ENCODE peak calls at places on chromosomes 2 and 18, in four cellular contexts. C, Q, O and R are unnamed samples.
A peak's percentile ranks its signal among the peaks of the same experiment; 100 is the strongest.

GRCh38 chr18:22448238-22448637 is 30.5 kb upstream of the CTAGE1 start:
- DNase-seq in C (no peak), Q (no peak), O (no peak), R (no peak)

GRCh38 chr18:67131498-67131897 is 385.0 kb downstream of the DSEL start:
- DNase-seq in O (no peak), Q (no peak), C (no peak), R (peak; percentile 23)

GRCh38 chr2:73279852-73280251 is 4.4 kb downstream of the FBXO41 start:
- DNase-seq in Q (no peak), C (no peak), O (no peak), R (no peak)

GRCh38 chr2:228927028-228928010 is 343.8 kb downstream of the PID1 start:
- DNase-seq in Q (peak; percentile 54), O (no peak), C (peak; percentile 17), R (no peak)

GRCh38 chr18:22667616-22668422 is 250.1 kb upstream of the CTAGE1 start:
- DNase-seq in Q (peak; percentile 67), C (peak; percentile 97), O (no peak), R (no peak)

GRCh38 chr2:207051345-207051959 is 112.1 kb downstream of the CPO start:
- DNase-seq in C (no peak), O (no peak), Q (no peak), R (no peak)

GRCh38 chr2:239360421-239361310 is 40.2 kb downstream of the HDAC4 start:
- DNase-seq in Q (no peak), O (no peak), C (no peak), R (peak; percentile 78)

GRCh38 chr2:223905996-223906395 is 39.1 kb downstream of the WDFY1 start:
- DNase-seq in O (no peak), Q (no peak), C (no peak), R (no peak)

GRCh38 chr18:8773980-8774379 is 68.6 kb downstream of the MTCL1 start:
- DNase-seq in Q (peak; percentile 53), O (no peak), C (no peak), R (no peak)

GRCh38 chr2:203451011-203451410 is 84.1 kb downstream of the RAPH1 start:
- DNase-seq in C (peak; percentile 59), Q (peak; percentile 84), O (no peak), R (no peak)

GRCh38 chr2:188693111-188693510 is 281.1 kb upstream of the COL3A1 start:
- DNase-seq in O (peak; percentile 35), Q (no peak), C (no peak), R (no peak)

GRCh38 chr2:10911291-10912075 is at the start of gene KCNF1:
- DNase-seq in O (no peak), C (peak; percentile 55), Q (peak; percentile 47), R (peak; percentile 61)

GRCh38 chr2:27094353-27094984 is 7.9 kb downstream of the KHK start:
- DNase-seq in O (no peak), C (no peak), Q (no peak), R (no peak)

GRCh38 chr18:12543697-12544096 is 114.2 kb downstream of the SPIRE1 start:
- DNase-seq in Q (no peak), C (peak; percentile 41), O (no peak), R (no peak)

GRCh38 chr18:60984496-60984895 is 348.7 kb upstream of the CDH20 start:
- DNase-seq in Q (peak; percentile 66), C (peak; percentile 93), O (no peak), R (no peak)

GRCh38 chr2:239310401-239311061 is 90.3 kb downstream of the HDAC4 start:
- DNase-seq in Q (no peak), C (no peak), O (no peak), R (no peak)

GRCh38 chr2:191217580-191217979 is 27.6 kb upstream of the MYO1B start:
- DNase-seq in Q (peak; percentile 63), O (no peak), C (peak; percentile 62), R (no peak)

GRCh38 chr2:123791716-123792115 is 233.4 kb upstream of the CNTNAP5 start:
- DNase-seq in Q (no peak), O (no peak), C (no peak), R (peak; percentile 64)

GRCh38 chr2:133766164-133766832 is 198.0 kb upstream of the NCKAP5 start:
- DNase-seq in C (no peak), Q (no peak), O (no peak), R (no peak)

GRCh38 chr2:11790228-11790627 is 43.8 kb downstream of the LPIN1 start:
- DNase-seq in C (no peak), Q (no peak), O (no peak), R (no peak)

GRCh38 chr2:59277656-59278055 is 1036.5 kb upstream of the FANCL start:
- DNase-seq in O (no peak), Q (no peak), C (no peak), R (no peak)

GRCh38 chr2:138829326-138829725 is 49.1 kb upstream of the NXPH2 start:
- DNase-seq in Q (no peak), O (peak; percentile 42), C (peak; percentile 20), R (peak; percentile 66)

GRCh38 chr18:74303936-74304335 is 11.7 kb upstream of the C18orf63 start:
- DNase-seq in Q (peak; percentile 61), O (no peak), C (peak; percentile 43), R (no peak)

GRCh38 chr2:176545627-176546026 is 276.4 kb downstream of the MTX2 start:
- DNase-seq in O (no peak), C (no peak), Q (peak; percentile 85), R (no peak)

GRCh38 chr2:168889635-168890005 is 610 bp downstream of the SPC25 start:
- DNase-seq in C (no peak), Q (no peak), O (no peak), R (no peak)

GRCh38 chr2:55175254-55176093 is 56.6 kb downstream of the CLHC1 start:
- DNase-seq in O (no peak), Q (peak; percentile 80), C (peak; percentile 73), R (no peak)

GRCh38 chr2:38830546-38831159 is 45.1 kb downstream of the DHX57 start:
- DNase-seq in O (no peak), C (no peak), Q (peak; percentile 1), R (no peak)

GRCh38 chr2:5692561-5693287 is 540 bp downstream of the SOX11 start:
- DNase-seq in Q (peak; percentile 13), C (peak; percentile 72), O (no peak), R (no peak)

GRCh38 chr18:29123706-29124530 is 947.0 kb upstream of the CDH2 start:
- DNase-seq in Q (no peak), O (no peak), C (peak; percentile 20), R (no peak)

GRCh38 chr2:19178175-19178574 is 180.2 kb downstream of the OSR1 start:
- DNase-seq in O (no peak), C (no peak), Q (peak; percentile 17), R (no peak)

GRCh38 chr2:46179037-46179621 is 118.1 kb upstream of the EPAS1 start:
- DNase-seq in O (no peak), C (peak; percentile 93), Q (peak; percentile 97), R (peak; percentile 32)

GRCh38 chr2:2800697-2801096 is 469.6 kb upstream of the MYT1L start:
- DNase-seq in O (no peak), C (no peak), Q (no peak), R (no peak)

GRCh38 chr2:151189125-151189524 is 72.5 kb downstream of the RBM43 start:
- DNase-seq in C (no peak), Q (no peak), O (no peak), R (no peak)

GRCh38 chr2:127576433-127577207 is 41.1 kb downstream of the MYO7B start:
- DNase-seq in C (peak; percentile 35), O (no peak), Q (peak; percentile 91), R (peak; percentile 73)

GRCh38 chr18:70578480-70578879 is 289.6 kb downstream of the SOCS6 start:
- DNase-seq in C (no peak), Q (no peak), O (no peak), R (no peak)

GRCh38 chr2:200324362-200324761 is 17.9 kb downstream of the SPATS2L start:
- DNase-seq in O (no peak), C (no peak), Q (no peak), R (no peak)

GRCh38 chr2:63435080-63435479 is 153.2 kb downstream of the WDPCP start:
- DNase-seq in O (no peak), Q (no peak), C (no peak), R (no peak)

DNA sequence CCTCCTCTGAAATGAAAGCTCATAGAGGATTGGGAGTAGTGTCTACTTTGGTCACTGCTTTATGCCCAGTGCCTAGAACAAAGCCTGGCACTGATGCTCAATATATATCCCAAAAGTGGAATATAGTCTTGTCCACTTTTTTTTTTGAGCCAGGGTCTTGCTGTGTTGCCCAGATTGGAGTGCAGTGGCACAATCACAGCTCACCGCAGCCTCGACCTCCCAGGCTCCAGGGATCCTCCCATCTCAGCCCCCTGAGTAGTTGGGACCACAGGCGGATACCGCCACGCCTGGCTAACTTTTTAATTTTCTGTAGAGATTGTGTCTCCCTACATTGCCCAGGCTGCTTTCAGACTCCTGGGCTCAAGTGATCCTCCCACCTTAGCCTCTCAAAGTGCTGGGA is 3.8 kb downstream of the FKBP7 start:
- DNase-seq in Q (no peak), C (no peak), O (no peak), R (no peak)
- H3K4me3 ChIP-seq in Q (no peak overlapping the region), C (no peak overlapping the region), O (no peak overlapping the region), R (no peak overlapping the region)

GRCh38 chr2:35846-36245 is 10.5 kb downstream of the FAM110C start:
- DNase-seq in Q (no peak), O (peak; percentile 74), C (no peak), R (no peak)

GRCh38 chr2:32068-32467 is 14.2 kb downstream of the FAM110C start:
- DNase-seq in Q (no peak), O (no peak), C (no peak), R (no peak)

GRCh38 chr2:38155-38554 is 8.2 kb downstream of the FAM110C start:
- DNase-seq in C (no peak), O (no peak), Q (no peak), R (no peak)

GRCh38 chr2:29254-29653 is 17.1 kb downstream of the FAM110C start:
- DNase-seq in Q (no peak), C (no peak), O (no peak), R (no peak)

DNA sequence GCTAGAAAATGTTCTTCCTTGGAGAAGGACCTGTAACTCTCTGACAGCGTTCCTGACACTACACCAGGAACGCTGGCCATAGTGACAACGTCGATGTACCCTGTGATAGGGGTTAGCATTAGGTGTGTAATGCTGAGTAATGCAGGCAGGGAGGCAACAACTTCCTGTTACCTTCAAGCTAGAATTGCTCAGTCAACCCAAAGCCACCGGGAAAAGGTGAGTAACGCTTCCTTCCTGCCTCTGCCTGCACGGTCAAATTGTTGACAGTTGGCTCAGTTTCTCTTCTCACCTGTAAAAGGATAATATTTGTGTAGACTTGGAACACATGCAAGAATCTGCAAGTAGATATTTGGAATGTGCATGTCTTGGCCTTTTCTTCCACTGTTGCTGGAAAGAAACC is 12.7 kb downstream of the FAM110C start:
- DNase-seq in C (no peak), O (no peak), Q (no peak), R (no peak)
- H3K4me3 ChIP-seq in C (no peak overlapping the region), O (no peak overlapping the region), Q (no peak overlapping the region), R (no peak overlapping the region)

GRCh38 chr18:63321291-63321690 is 1.7 kb upstream of the BCL2 start:
- DNase-seq in Q (no peak), O (no peak), C (no peak), R (no peak)
- H3K4me3 ChIP-seq in Q (no peak overlapping the region), O (peak overlapping the region; percentile 73), C (no peak overlapping the region), R (no peak overlapping the region)

GRCh38 chr2:97723156-97724072 is 10.0 kb downstream of the ZAP70 start:
- DNase-seq in O (no peak), C (no peak), Q (no peak), R (no peak)

GRCh38 chr2:97724073-97724410 is 10.7 kb downstream of the ZAP70 start:
- DNase-seq in O (no peak), C (no peak), Q (no peak), R (no peak)

GRCh38 chr2:97724501-97724900 is 11.1 kb downstream of the ZAP70 start:
- DNase-seq in C (no peak), Q (no peak), O (no peak), R (no peak)

GRCh38 chr2:97726311-97727064 is 13.1 kb downstream of the ZAP70 start:
- DNase-seq in Q (peak; percentile 59), O (no peak), C (no peak), R (no peak)

GRCh38 chr2:97724946-97725688 is 11.7 kb downstream of the ZAP70 start:
- DNase-seq in C (no peak), O (no peak), Q (no peak), R (no peak)
- H3K4me3 ChIP-seq in C (no peak overlapping the region), O (no peak overlapping the region), Q (no peak overlapping the region), R (no peak overlapping the region)